ENCODE peak calls at places on chromosomes 3 and 15, in six cellular contexts. R is K562, C is NT2/D1, J is HepG2, B is H1, X is HCT116. F is an unnamed sample.

GRCh38 chr3:169660709-169661566 is 2.6 kb downstream of the MECOM start:
- DNase-seq in R (no peak), C (no peak), J (no peak), B (no peak), X (no peak), F (no peak)

GRCh38 chr3:33006571-33007286 is 55.3 kb downstream of the CCR4 start:
- DNase-seq in R (no peak), C (no peak), J (no peak), B (no peak), X (no peak), F (no peak)

GRCh38 chr3:67000006-67000405 is 1.9 kb downstream of the KBTBD8 start:
- DNase-seq in R (no peak), C (no peak), J (no peak), B (no peak), X (no peak), F (peak)

GRCh38 chr15:59157398-59157797 is 49.2 kb upstream of the LDHAL6B start:
- DNase-seq in R (no peak), C (no peak), J (no peak), B (no peak), X (no peak), F (no peak)

GRCh38 chr15:67085818-67086649 is 20.6 kb downstream of the SMAD3 start:
- DNase-seq in R (no peak), C (no peak), J (no peak), B (no peak), X (no peak), F (peak)

GRCh38 chr15:60760646-60761504 is 281.9 kb upstream of the ICE2 start:
- DNase-seq in R (no peak), C (no peak), J (no peak), B (no peak), X (no peak), F (no peak)

GRCh38 chr3:111998661-111999641 is at the start of gene TAGLN3:
- DNase-seq in R (no peak), C (peak), J (no peak), B (no peak), X (no peak), F (no peak)

GRCh38 chr15:58227706-58228543 is 89.7 kb downstream of the AQP9 start:
- DNase-seq in R (peak), C (peak), J (peak), B (peak), X (peak), F (peak)

GRCh38 chr15:63892794-63893441 is 59.2 kb upstream of the HERC1 start:
- DNase-seq in R (no peak), C (no peak), J (no peak), B (no peak), X (no peak), F (peak)

DNA sequence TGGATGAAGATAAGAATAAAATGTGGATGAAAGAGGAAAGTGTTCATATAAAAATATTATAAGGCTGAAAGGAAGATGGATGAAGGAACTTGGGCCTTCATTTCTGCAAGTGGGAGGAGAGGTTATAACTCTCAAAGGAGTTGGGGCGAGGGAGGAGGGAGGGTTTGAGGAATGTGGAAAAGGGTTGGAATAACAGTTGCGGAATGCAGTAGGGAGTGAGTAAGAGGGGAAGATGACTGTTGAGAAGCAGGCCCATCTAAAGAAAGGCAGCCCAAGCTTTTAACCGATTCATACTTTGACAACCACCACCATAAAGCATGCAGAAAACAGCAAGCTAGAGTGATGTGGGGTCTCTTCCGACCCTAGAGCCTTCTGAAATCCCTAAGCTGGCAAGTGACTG is 8.3 kb upstream of the TM4SF4 start:
- DNase-seq in R (no peak), C (peak), J (no peak), B (peak), X (no peak), F (no peak)
- TF ChIP-seq ZNF274 in R (no peak), C (no peak), J (no peak), B (no peak), X (no peak), F (no peak)

DNA sequence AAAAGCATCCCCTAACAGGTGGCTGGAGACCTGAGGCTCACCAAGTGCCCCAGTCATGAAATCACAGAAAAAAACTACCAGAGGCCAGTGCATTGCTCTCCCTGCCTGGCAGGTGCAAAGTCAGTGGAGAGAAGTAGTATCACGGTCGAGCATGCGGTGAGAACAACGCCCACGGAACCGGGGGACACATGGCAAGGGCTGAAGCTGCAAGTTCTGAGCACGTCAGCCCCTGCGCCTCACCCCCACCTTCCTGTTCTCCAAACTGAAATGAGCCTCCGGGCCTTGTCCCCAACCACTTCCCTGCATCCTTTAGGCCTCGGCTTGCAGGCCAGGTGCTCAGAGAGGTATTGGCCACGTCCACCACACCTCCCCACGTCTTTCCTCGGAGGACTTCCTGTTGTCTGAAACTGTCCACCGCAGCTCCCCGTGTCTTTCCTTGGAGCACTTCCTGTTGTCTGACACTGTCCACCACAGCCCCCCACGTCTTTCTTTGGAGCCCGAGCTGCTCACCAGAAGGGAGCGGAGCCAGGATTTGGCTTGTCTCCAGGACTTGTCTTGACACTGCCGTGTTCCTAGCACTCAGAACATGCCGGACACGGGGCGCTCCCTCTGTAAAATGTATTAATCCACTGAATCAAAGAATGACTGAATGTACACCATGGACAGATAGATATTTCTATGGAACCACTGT is 43.9 kb downstream of the NSMCE3 start:
- DNase-seq in R (no peak), C (no peak), J (no peak), B (no peak), X (no peak), F (no peak)
- TF ChIP-seq ZNF274 in R (no peak), C (no peak), J (no peak), B (no peak), X (no peak), F (no peak)

GRCh38 chr3:138776961-138777360 is 57.8 kb downstream of the PIK3CB start:
- DNase-seq in R (no peak), C (no peak), J (no peak), B (no peak), X (no peak), F (no peak)

GRCh38 chr3:138786788-138787276 is 47.9 kb downstream of the PIK3CB start:
- DNase-seq in R (no peak), C (no peak), J (peak), B (no peak), X (no peak), F (no peak)

GRCh38 chr3:138781012-138781470 is 53.7 kb downstream of the PIK3CB start:
- DNase-seq in R (no peak), C (no peak), J (no peak), B (no peak), X (no peak), F (no peak)

GRCh38 chr3:138778643-138779042 is 56.1 kb downstream of the PIK3CB start:
- DNase-seq in R (no peak), C (no peak), J (no peak), B (no peak), X (no peak), F (no peak)

DNA sequence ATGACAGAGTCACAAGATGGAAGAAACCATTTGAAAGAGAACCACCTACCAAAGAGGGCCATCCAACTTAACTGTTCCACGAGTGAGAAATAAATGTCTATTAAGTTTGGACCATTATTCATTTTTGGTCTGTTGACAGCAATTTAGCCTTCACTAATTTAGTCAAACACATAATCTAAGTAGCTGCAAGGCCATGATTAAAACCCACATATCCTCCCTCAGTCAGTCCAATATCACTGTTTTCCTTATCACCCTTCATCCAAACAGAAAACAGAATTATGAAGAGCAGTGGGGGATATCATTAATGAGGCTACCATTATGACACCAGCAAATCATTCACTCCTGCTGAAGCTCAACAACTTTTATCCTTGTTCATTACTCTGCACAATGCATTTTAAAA is 52.0 kb downstream of the PIK3CB start:
- DNase-seq in R (no peak), C (no peak), J (no peak), B (no peak), X (no peak), F (no peak)
- TF ChIP-seq ZNF274 in R (no peak), C (no peak), J (no peak), B (no peak), X (no peak), F (no peak)

GRCh38 chr3:23781871-23782270 is 23.9 kb upstream of the UBE2E1 start:
- DNase-seq in R (no peak), C (no peak), J (no peak), B (no peak), X (no peak), F (no peak)

GRCh38 chr3:23775254-23775909 is 30.4 kb upstream of the UBE2E1 start:
- DNase-seq in R (no peak), C (no peak), J (no peak), B (no peak), X (no peak), F (no peak)

GRCh38 chr3:23779841-23780240 is 25.9 kb upstream of the UBE2E1 start:
- DNase-seq in R (no peak), C (no peak), J (no peak), B (no peak), X (no peak), F (no peak)

GRCh38 chr3:23776352-23776891 is 29.3 kb upstream of the UBE2E1 start:
- DNase-seq in R (no peak), C (no peak), J (no peak), B (no peak), X (no peak), F (no peak)

GRCh38 chr3:23778451-23778850 is 27.3 kb upstream of the UBE2E1 start:
- DNase-seq in R (no peak), C (no peak), J (no peak), B (no peak), X (no peak), F (no peak)
- TF ChIP-seq ZNF274 in R (no peak), C (no peak), J (no peak), B (no peak), X (no peak), F (no peak)

GRCh38 chr3:11452988-11453847 is 181.0 kb downstream of the ATG7 start:
- DNase-seq in R (no peak), C (no peak), J (peak), B (no peak), X (no peak), F (no peak)
- TF ChIP-seq ZNF274 in R (no peak), C (no peak), J (no peak), B (no peak), X (no peak), F (no peak)

GRCh38 chr3:58824285-58824684 is 157.7 kb upstream of the FAM3D start:
- DNase-seq in R (peak), C (peak), J (peak), B (peak), X (peak), F (no peak)
- TF ChIP-seq ZNF274 in R (no peak), C (no peak), J (no peak), B (no peak), X (no peak), F (no peak)

F was measured in GM12878.